ENCODE peak calls at places on chromosomes 16 and 17, in six cellular contexts. One of them, this sample, is unnamed.

GRCh38 chr17:39688475-39688835 is 598 bp upstream of the PGAP3 start:
- DNase-seq in HuH-7: no peak
- DNase-seq in GM04504: no peak
- DNase-seq in Right ventricle myocardium inferior: no peak
- DNase-seq in germinal center: no peak
- DNase-seq in endothelial cell: no peak
- DNase-seq in this sample: no peak

GRCh38 chr16:3256876-3257465 is 538 bp upstream of the MEFV start:
- DNase-seq in Right ventricle myocardium inferior: no peak
- DNase-seq in endothelial cell: no peak
- DNase-seq in germinal center: no peak
- DNase-seq in GM04504: peak
- DNase-seq in HuH-7: no peak
- DNase-seq in this sample: no peak

GRCh38 chr17:44279586-44280344 is 11.8 kb upstream of the SLC4A1 start:
- DNase-seq in germinal center: no peak
- DNase-seq in endothelial cell: peak
- DNase-seq in GM04504: peak
- DNase-seq in HuH-7: peak
- DNase-seq in Right ventricle myocardium inferior: peak
- DNase-seq in this sample: no peak

GRCh38 chr17:1830288-1830687 is 483 bp downstream of the RPA1 start:
- DNase-seq in GM04504: no peak
- DNase-seq in HuH-7: no peak
- DNase-seq in germinal center: no peak
- DNase-seq in endothelial cell: no peak
- DNase-seq in Right ventricle myocardium inferior: no peak
- DNase-seq in this sample: no peak

GRCh38 chr17:63700528-63701441 is 860 bp upstream of the LIMD2 start:
- DNase-seq in germinal center: peak
- DNase-seq in Right ventricle myocardium inferior: peak
- DNase-seq in GM04504: no peak
- DNase-seq in endothelial cell: peak
- DNase-seq in HuH-7: no peak
- DNase-seq in this sample: peak

GRCh38 chr16:56611281-56611833 is 3.0 kb downstream of the MT2A start:
- DNase-seq in germinal center: no peak
- DNase-seq in endothelial cell: no peak
- DNase-seq in GM04504: no peak
- DNase-seq in HuH-7: no peak
- DNase-seq in Right ventricle myocardium inferior: no peak
- DNase-seq in this sample: no peak

GRCh38 chr17:5203178-5203907 is 11.7 kb upstream of the ZNF594 start:
- DNase-seq in germinal center: no peak
- DNase-seq in Right ventricle myocardium inferior: no peak
- DNase-seq in endothelial cell: no peak
- DNase-seq in HuH-7: no peak
- DNase-seq in GM04504: no peak
- DNase-seq in this sample: no peak

GRCh38 chr17:48554412-48555090 is 9.6 kb upstream of the HOXB2 start:
- DNase-seq in GM04504: no peak
- DNase-seq in HuH-7: no peak
- DNase-seq in germinal center: no peak
- DNase-seq in Right ventricle myocardium inferior: no peak
- DNase-seq in endothelial cell: no peak
- DNase-seq in this sample: peak

GRCh38 chr17:50037321-50038107 is 18.4 kb upstream of the ITGA3 start:
- DNase-seq in HuH-7: no peak
- DNase-seq in Right ventricle myocardium inferior: no peak
- DNase-seq in GM04504: peak
- DNase-seq in endothelial cell: no peak
- DNase-seq in germinal center: no peak
- DNase-seq in this sample: no peak

GRCh38 chr17:44581868-44582267 is 24.6 kb downstream of the FZD2 start:
- DNase-seq in GM04504: no peak
- DNase-seq in endothelial cell: no peak
- DNase-seq in HuH-7: no peak
- DNase-seq in germinal center: peak
- DNase-seq in Right ventricle myocardium inferior: no peak
- DNase-seq in this sample: peak

GRCh38 chr16:88727871-88728270 is 21.6 kb downstream of the CTU2 start:
- DNase-seq in endothelial cell: no peak
- DNase-seq in germinal center: no peak
- DNase-seq in Right ventricle myocardium inferior: peak
- DNase-seq in GM04504: no peak
- DNase-seq in HuH-7: no peak
- DNase-seq in this sample: peak

GRCh38 chr17:12282056-12282455 is 261.4 kb downstream of the MAP2K4 start:
- DNase-seq in Right ventricle myocardium inferior: no peak
- DNase-seq in HuH-7: no peak
- DNase-seq in GM04504: no peak
- DNase-seq in germinal center: no peak
- DNase-seq in endothelial cell: no peak
- DNase-seq in this sample: no peak

GRCh38 chr17:31068291-31068690 is 26.5 kb upstream of the NF1 start:
- DNase-seq in Right ventricle myocardium inferior: no peak
- DNase-seq in HuH-7: peak
- DNase-seq in endothelial cell: peak
- DNase-seq in GM04504: no peak
- DNase-seq in germinal center: peak
- DNase-seq in this sample: peak

GRCh38 chr16:4358831-4359561 is 7.9 kb upstream of the PAM16 start:
- DNase-seq in Right ventricle myocardium inferior: peak
- DNase-seq in GM04504: no peak
- DNase-seq in HuH-7: peak
- DNase-seq in endothelial cell: peak
- DNase-seq in germinal center: peak
- DNase-seq in this sample: no peak

GRCh38 chr16:49513040-49513439 is 139.4 kb downstream of the C16orf78 start:
- DNase-seq in germinal center: peak
- DNase-seq in GM04504: no peak
- DNase-seq in HuH-7: peak
- DNase-seq in Right ventricle myocardium inferior: no peak
- DNase-seq in endothelial cell: no peak
- DNase-seq in this sample: no peak

GRCh38 chr16:89918453-89919347 is at the start of gene MC1R:
- DNase-seq in germinal center: peak
- DNase-seq in GM04504: no peak
- DNase-seq in HuH-7: peak
- DNase-seq in Right ventricle myocardium inferior: no peak
- DNase-seq in endothelial cell: peak
- DNase-seq in this sample: no peak

GRCh38 chr16:84482951-84483881 is 21.2 kb downstream of the MEAK7 start:
- DNase-seq in endothelial cell: no peak
- DNase-seq in Right ventricle myocardium inferior: no peak
- DNase-seq in germinal center: no peak
- DNase-seq in HuH-7: no peak
- DNase-seq in GM04504: no peak
- DNase-seq in this sample: no peak

GRCh38 chr17:28216528-28216927 is 102.5 kb upstream of the TMEM97 start:
- DNase-seq in GM04504: no peak
- DNase-seq in endothelial cell: no peak
- DNase-seq in HuH-7: no peak
- DNase-seq in Right ventricle myocardium inferior: no peak
- DNase-seq in germinal center: no peak
- DNase-seq in this sample: no peak

GRCh38 chr17:74763565-74764387 is 12.4 kb downstream of the NAT9 start:
- DNase-seq in HuH-7: peak
- DNase-seq in Right ventricle myocardium inferior: no peak
- DNase-seq in endothelial cell: no peak
- DNase-seq in GM04504: no peak
- DNase-seq in germinal center: no peak
- DNase-seq in this sample: no peak

GRCh38 chr16:23500212-23500865 is 10.0 kb downstream of the GGA2 start:
- DNase-seq in GM04504: no peak
- DNase-seq in Right ventricle myocardium inferior: no peak
- DNase-seq in endothelial cell: no peak
- DNase-seq in germinal center: no peak
- DNase-seq in HuH-7: no peak
- DNase-seq in this sample: no peak

GRCh38 chr17:35062284-35062683 is 1.2 kb downstream of the RFFL start:
- DNase-seq in endothelial cell: no peak
- DNase-seq in germinal center: no peak
- DNase-seq in HuH-7: no peak
- DNase-seq in GM04504: no peak
- DNase-seq in Right ventricle myocardium inferior: no peak
- DNase-seq in this sample: no peak

GRCh38 chr17:79294459-79295071 is 219.9 kb downstream of the ENGASE start:
- DNase-seq in germinal center: peak
- DNase-seq in endothelial cell: peak
- DNase-seq in Right ventricle myocardium inferior: no peak
- DNase-seq in HuH-7: peak
- DNase-seq in GM04504: no peak
- DNase-seq in this sample: no peak

GRCh38 chr17:80960797-80961452 is 30.7 kb upstream of the CHMP6 start:
- DNase-seq in GM04504: no peak
- DNase-seq in endothelial cell: no peak
- DNase-seq in HuH-7: no peak
- DNase-seq in Right ventricle myocardium inferior: peak
- DNase-seq in germinal center: no peak
- DNase-seq in this sample: no peak

GRCh38 chr16:81608515-81609209 is 164.1 kb downstream of the CMIP start:
- DNase-seq in HuH-7: no peak
- DNase-seq in endothelial cell: no peak
- DNase-seq in Right ventricle myocardium inferior: no peak
- DNase-seq in germinal center: peak
- DNase-seq in GM04504: no peak
- DNase-seq in this sample: no peak

GRCh38 chr17:31610301-31610910 is 218.9 kb downstream of the RAB11FIP4 start:
- DNase-seq in germinal center: no peak
- DNase-seq in Right ventricle myocardium inferior: no peak
- DNase-seq in GM04504: no peak
- DNase-seq in endothelial cell: no peak
- DNase-seq in HuH-7: no peak
- DNase-seq in this sample: no peak

GRCh38 chr17:45433136-45433535 is 466 bp upstream of the ARHGAP27 start:
- DNase-seq in HuH-7: no peak
- DNase-seq in Right ventricle myocardium inferior: peak
- DNase-seq in endothelial cell: no peak
- DNase-seq in germinal center: no peak
- DNase-seq in GM04504: no peak
- DNase-seq in this sample: no peak

GRCh38 chr17:82596316-82596715 is 51.9 kb downstream of the WDR45B start:
- DNase-seq in germinal center: no peak
- DNase-seq in GM04504: no peak
- DNase-seq in Right ventricle myocardium inferior: no peak
- DNase-seq in HuH-7: no peak
- DNase-seq in endothelial cell: no peak
- DNase-seq in this sample: no peak

GRCh38 chr17:47694018-47694817 is at the start of gene TBKBP1:
- DNase-seq in Right ventricle myocardium inferior: peak
- DNase-seq in HuH-7: peak
- DNase-seq in endothelial cell: peak
- DNase-seq in germinal center: peak
- DNase-seq in GM04504: no peak
- DNase-seq in this sample: no peak